ENCODE peak calls at places on chromosomes 16 and 17, in ten cellular contexts. X, G, O, Z, L, W, Y, E, D and U are unnamed samples.

GRCh38 chr16:57530531-57531252 is 5.7 kb downstream of the CCDC102A start:
- DNase-seq in L (no peak), O (no peak), D (no peak), W (no peak), Z (no peak), X (no peak), G (no peak), E (no peak), Y (no peak), U (no peak)

GRCh38 chr17:63928172-63928666 is 3.9 kb downstream of the CD79B start:
- DNase-seq in E (no peak), O (no peak), G (no peak), L (no peak), X (no peak), Y (no peak), D (no peak), Z (no peak), W (no peak), U (no peak)

GRCh38 chr17:57999496-58000017 is 7.5 kb downstream of the SRSF1 start:
- DNase-seq in W (peak), E (no peak), Y (peak), X (peak), D (no peak), Z (peak), G (no peak), L (peak), O (peak), U (peak)

GRCh38 chr17:28333083-28333746 is 2.1 kb downstream of the IFT20 start:
- DNase-seq in O (no peak), Y (no peak), L (no peak), D (no peak), W (no peak), G (no peak), Z (no peak), E (no peak), X (no peak), U (no peak)

GRCh38 chr16:67311607-67312449 is 14.7 kb downstream of the KCTD19 start:
- DNase-seq in Y (peak), O (no peak), E (no peak), W (peak), D (no peak), G (peak), L (peak), Z (peak), X (peak), U (peak)

GRCh38 chr16:27223701-27224100 is 20.4 kb downstream of the KDM8 start:
- DNase-seq in W (no peak), Y (no peak), G (no peak), Z (no peak), X (no peak), D (no peak), E (no peak), L (no peak), O (no peak), U (no peak)

GRCh38 chr16:74760007-74760767 is 14.4 kb downstream of the FA2H start:
- DNase-seq in Z (no peak), D (no peak), G (no peak), E (no peak), X (peak), O (no peak), L (peak), Y (peak), W (no peak), U (no peak)

GRCh38 chr17:21214777-21215541 is 998 bp upstream of the TMEM11 start:
- DNase-seq in Z (peak), W (peak), G (peak), D (peak), O (no peak), Y (no peak), X (peak), L (no peak), E (no peak), U (peak)

GRCh38 chr17:29005562-29005887 is 308 bp downstream of the SEZ6 start:
- DNase-seq in Z (no peak), W (no peak), O (no peak), Y (no peak), L (no peak), D (no peak), X (no peak), G (no peak), E (no peak), U (no peak)

GRCh38 chr16:58476791-58477190 is 23.2 kb upstream of the NDRG4 start:
- DNase-seq in O (no peak), G (no peak), X (no peak), L (no peak), Z (no peak), E (no peak), D (no peak), Y (no peak), W (no peak), U (no peak)

GRCh38 chr16:59658572-59658971 is 924.5 kb upstream of the GOT2 start:
- DNase-seq in Y (no peak), W (no peak), E (no peak), D (no peak), X (no peak), L (no peak), O (no peak), Z (no peak), G (no peak), U (no peak)

GRCh38 chr17:45696442-45696841 is 87.7 kb upstream of the CRHR1 start:
- DNase-seq in L (no peak), W (no peak), Y (no peak), Z (no peak), D (no peak), G (no peak), E (no peak), O (no peak), X (no peak), U (no peak)

GRCh38 chr16:720990-721764 is at the start of gene ANTKMT:
- DNase-seq in D (peak), L (peak), W (peak), E (peak), X (peak), Y (peak), G (peak), Z (peak), O (peak), U (peak)

GRCh38 chr17:81066072-81066471 is 31.1 kb downstream of the BAIAP2 start:
- DNase-seq in O (no peak), E (no peak), X (no peak), Z (no peak), G (no peak), Y (no peak), W (no peak), D (no peak), L (no peak), U (no peak)

GRCh38 chr17:1227917-1228751 is 42.1 kb upstream of the BHLHA9 start:
- DNase-seq in Y (no peak), W (no peak), G (peak), E (no peak), X (no peak), Z (no peak), L (no peak), D (no peak), O (no peak), U (peak)

GRCh38 chr16:72501739-72502653 is 330.0 kb upstream of the PMFBP1 start:
- DNase-seq in G (peak), W (peak), L (peak), O (peak), E (no peak), Y (peak), D (peak), Z (peak), X (peak), U (peak)

GRCh38 chr16:5615868-5616642 is 518.5 kb upstream of the EEF2KMT start:
- DNase-seq in D (peak), L (peak), E (no peak), X (peak), W (no peak), Y (peak), G (peak), O (no peak), Z (no peak), U (peak)

GRCh38 chr17:67779098-67779672 is 46.1 kb upstream of the BPTF start:
- DNase-seq in E (no peak), D (peak), L (peak), X (peak), G (peak), Z (peak), Y (peak), O (peak), W (peak), U (peak)

GRCh38 chr16:67847064-67847861 is at the start of gene CENPT:
- DNase-seq in W (peak), G (peak), E (no peak), X (peak), Z (peak), L (peak), O (no peak), D (no peak), Y (no peak), U (peak)

GRCh38 chr17:81513669-81514484 is 1.3 kb upstream of the ACTG1 start:
- DNase-seq in X (peak), O (peak), G (peak), L (peak), Y (peak), D (peak), W (peak), E (no peak), Z (peak), U (no peak)

GRCh38 chr16:27960619-27961295 is 102.8 kb downstream of the GSG1L start:
- DNase-seq in E (no peak), L (no peak), X (no peak), D (no peak), O (no peak), W (no peak), Y (no peak), G (no peak), Z (no peak), U (no peak)

GRCh38 chr17:47192549-47192948 is 3.5 kb upstream of the CDC27 start:
- DNase-seq in O (no peak), G (no peak), E (no peak), Z (no peak), X (peak), L (peak), D (no peak), W (peak), Y (no peak), U (peak)

GRCh38 chr17:45035848-45036247 is 15.6 kb downstream of the DCAKD start:
- DNase-seq in E (no peak), O (no peak), Y (no peak), L (no peak), W (no peak), D (no peak), G (no peak), Z (no peak), X (no peak), U (no peak)